ENCODE peak calls at places on chromosomes 13 and 19, in nine cellular contexts. E, A, V, P, S, M, O, W and B are unnamed samples.

GRCh38 chr19:33171222-33171795 is 22.8 kb upstream of the LRP3 start:
- DNase-seq in E (no peak), A (no peak), V (no peak), P (no peak), S (no peak), M (no peak), O (no peak), W (no peak), B (no peak)

GRCh38 chr19:54606891-54607781 is 13.7 kb downstream of the LILRA1 start:
- DNase-seq in E (no peak), A (no peak), V (no peak), P (no peak), S (no peak), M (no peak), O (no peak), W (no peak), B (no peak)

GRCh38 chr19:32895384-32895783 is 25.8 kb upstream of the SLC7A9 start:
- DNase-seq in E (no peak), A (no peak), V (no peak), P (no peak), S (no peak), M (no peak), O (no peak), W (no peak), B (no peak)

GRCh38 chr13:81821259-81821658 is 1480.3 kb upstream of the SPRY2 start:
- DNase-seq in E (no peak), A (no peak), V (no peak), P (no peak), S (no peak), M (no peak), O (no peak), W (no peak), B (no peak)

GRCh38 chr19:15098505-15098904 is 8.7 kb upstream of the SYDE1 start:
- DNase-seq in E (no peak), A (no peak), V (no peak), P (no peak), S (no peak), M (no peak), O (no peak), W (no peak), B (no peak)

GRCh38 chr13:63706751-63707150 is 2291.1 kb upstream of the PCDH20 start:
- DNase-seq in E (no peak), A (no peak), V (no peak), P (no peak), S (no peak), M (no peak), O (no peak), W (no peak), B (no peak)

GRCh38 chr19:10193666-10194499 is 870 bp downstream of the DNMT1 start:
- DNase-seq in E (peak; percentile 49), A (no peak), V (peak; percentile 58), P (no peak), S (peak; percentile 70), M (peak; percentile 41), O (peak; percentile 41), W (no peak), B (peak; percentile 29)

GRCh38 chr13:50707533-50708096 is 135.9 kb downstream of the DLEU7 start:
- DNase-seq in E (no peak), A (no peak), V (no peak), P (no peak), S (no peak), M (no peak), O (no peak), W (no peak), B (no peak)

GRCh38 chr13:98445340-98446233 is 131.3 kb downstream of the STK24 start:
- DNase-seq in E (peak; percentile 55), A (peak; percentile 68), V (peak; percentile 43), P (peak; percentile 76), S (peak; percentile 59), M (peak; percentile 59), O (peak; percentile 56), W (peak; percentile 88), B (peak; percentile 58)

GRCh38 chr13:67554746-67555452 is 324.8 kb upstream of the PCDH9 start:
- DNase-seq in E (no peak), A (no peak), V (no peak), P (no peak), S (no peak), M (no peak), O (peak; percentile 62), W (no peak), B (no peak)

GRCh38 chr13:41029629-41030028 is 10.5 kb upstream of the ELF1 start:
- DNase-seq in E (no peak), A (no peak), V (no peak), P (no peak), S (no peak), M (no peak), O (no peak), W (no peak), B (no peak)

GRCh38 chr13:76799696-76800095 is 86.5 kb downstream of the KCTD12 start:
- DNase-seq in E (no peak), A (no peak), V (no peak), P (no peak), S (no peak), M (peak; percentile 58), O (no peak), W (no peak), B (peak; percentile 28)

GRCh38 chr13:95546919-95547318 is 5.6 kb upstream of the CLDN10 start:
- DNase-seq in E (no peak), A (no peak), V (no peak), P (no peak), S (no peak), M (no peak), O (no peak), W (no peak), B (no peak)

GRCh38 chr19:45291834-45292233 is 30.8 kb downstream of the CKM start:
- DNase-seq in E (no peak), A (no peak), V (no peak), P (no peak), S (no peak), M (no peak), O (no peak), W (no peak), B (no peak)

GRCh38 chr13:39406688-39407087 is 196.3 kb downstream of the LHFPL6 start:
- DNase-seq in E (no peak), A (no peak), V (no peak), P (no peak), S (no peak), M (no peak), O (no peak), W (no peak), B (no peak)

GRCh38 chr13:27967736-27968315 is 1.3 kb downstream of the CDX2 start:
- DNase-seq in E (no peak), A (no peak), V (no peak), P (no peak), S (no peak), M (no peak), O (no peak), W (peak; percentile 48), B (no peak)
- H3K4me3 ChIP-seq in E (peak overlapping the region; percentile 56), A (no peak overlapping the region), V (no peak overlapping the region), P (no peak overlapping the region), S (no peak overlapping the region), M (no peak overlapping the region), O (no peak overlapping the region), W (peak overlapping the region; percentile 96), B (no peak overlapping the region)

GRCh38 chr19:2611483-2612464 is 90.7 kb downstream of the GNG7 start:
- DNase-seq in E (no peak), A (no peak), V (no peak), P (no peak), S (no peak), M (no peak), O (no peak), W (no peak), B (no peak)
- TF ChIP-seq CTCF in E (no peak), A (no peak), V (no peak), P (no peak), S (no peak), M (no peak), O (no peak), W (no peak), B (no peak)

GRCh38 chr19:931860-932646 is 6.2 kb downstream of the ARID3A start:
- DNase-seq in E (no peak), A (no peak), V (no peak), P (no peak), S (no peak), M (no peak), O (no peak), W (no peak), B (no peak)
- H3K4me3 ChIP-seq in E (no peak overlapping the region), A (no peak overlapping the region), V (no peak overlapping the region), P (no peak overlapping the region), S (no peak overlapping the region), M (no peak overlapping the region), O (no peak overlapping the region), W (no peak overlapping the region), B (peak overlapping the region; percentile 6)

GRCh38 chr13:44961997-44962396 is 27.3 kb downstream of the NUFIP1 start:
- DNase-seq in E (no peak), A (no peak), V (no peak), P (no peak), S (no peak), M (no peak), O (no peak), W (no peak), B (no peak)

GRCh38 chr13:44971656-44972595 is 17.3 kb downstream of the NUFIP1 start:
- DNase-seq in E (no peak), A (no peak), V (no peak), P (no peak), S (peak; percentile 53), M (peak; percentile 13), O (no peak), W (no peak), B (peak; percentile 52)

GRCh38 chr13:44972956-44973581 is 16.2 kb downstream of the NUFIP1 start:
- DNase-seq in E (peak; percentile 15), A (peak; percentile 55), V (peak; percentile 30), P (no peak), S (peak; percentile 59), M (peak; percentile 56), O (peak; percentile 46), W (peak; percentile 15), B (peak; percentile 47)

GRCh38 chr13:44969858-44970484 is 19.3 kb downstream of the NUFIP1 start:
- DNase-seq in E (peak; percentile 13), A (peak; percentile 70), V (peak; percentile 68), P (no peak), S (peak; percentile 82), M (peak; percentile 82), O (peak; percentile 79), W (peak; percentile 62), B (peak; percentile 68)

GRCh38 chr13:44967656-44968451 is 21.4 kb downstream of the NUFIP1 start:
- DNase-seq in E (no peak), A (no peak), V (peak; percentile 51), P (no peak), S (peak; percentile 50), M (peak; percentile 69), O (peak; percentile 54), W (no peak), B (peak; percentile 60)
- TF ChIP-seq CTCF in E (no peak), A (peak; percentile 52), V (peak; percentile 56), P (no peak), S (peak; percentile 42), M (peak; percentile 29), O (peak; percentile 44), W (no peak), B (peak; percentile 39)

DNA sequence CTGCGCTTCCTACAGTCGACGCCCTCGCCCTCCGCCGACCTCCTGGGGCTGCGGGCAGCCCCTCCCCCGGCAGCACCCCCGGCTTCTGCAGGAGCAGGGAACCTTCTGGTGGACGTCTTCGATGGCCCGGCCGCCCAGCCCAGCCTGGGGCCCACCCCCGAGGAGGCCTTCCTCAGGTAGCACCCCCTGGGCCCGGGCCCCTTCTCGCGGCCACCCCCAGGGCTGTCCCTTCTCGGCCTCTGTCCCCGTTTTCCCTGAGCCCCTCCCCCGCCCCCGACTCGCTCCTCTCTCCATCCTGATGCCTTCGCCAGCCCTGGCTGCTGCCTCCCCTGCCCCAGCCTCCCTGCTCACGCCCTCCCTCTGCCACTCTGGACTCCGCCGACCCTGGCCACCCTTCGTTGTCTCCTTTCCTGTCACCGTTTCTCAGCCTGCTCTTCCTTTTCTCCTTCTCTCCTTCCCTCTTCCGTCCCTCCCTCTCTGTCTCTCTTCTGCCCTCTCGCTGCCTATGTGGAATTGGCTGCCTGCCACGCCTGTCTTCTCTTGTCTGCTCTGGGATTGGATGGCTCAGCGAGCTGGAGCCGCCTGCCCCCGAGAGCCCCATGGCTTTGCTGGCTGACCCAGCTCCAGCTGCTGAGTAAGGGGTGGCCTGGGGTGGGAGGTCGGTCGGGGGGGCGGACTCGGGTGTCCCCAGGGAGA is 11.0 kb downstream of the FUZ start:
- DNase-seq in E (no peak), A (peak; percentile 92), V (peak; percentile 84), P (peak; percentile 96), S (peak; percentile 88), M (peak; percentile 93), O (peak; percentile 86), W (peak; percentile 38), B (peak; percentile 87)
- H3K4me3 ChIP-seq in E (no peak overlapping the region), A (peak overlapping the region; percentile 24), V (peak overlapping the region; percentile 45), P (peak overlapping the region; percentile 32), S (peak overlapping the region; percentile 58), M (peak overlapping the region; percentile 24), O (peak overlapping the region; percentile 28), W (no peak overlapping the region), B (peak overlapping the region; percentile 51)